ENCODE peak calls at places on chromosomes 12 and 14, in eight cellular contexts. One of them, this sample, is unnamed. For H3K36me3 and H4K20me1, the result is how much of the 10 kb centered on the place peaks cover.

GRCh38 chr12:31011746-31012567 is 61.7 kb upstream of the DDX11 start:
- DNase-seq in PC-3: no peak
- DNase-seq in neural progenitor cell: no peak
- DNase-seq in HCT116: no peak
- DNase-seq in H1: no peak
- DNase-seq in GM23338: no peak
- DNase-seq in HepG2: no peak
- DNase-seq in fibroblast of lung: no peak
- DNase-seq in this sample: peak

GRCh38 chr12:16606201-16606849 is 363 bp upstream of the LMO3 start:
- DNase-seq in PC-3: peak
- DNase-seq in neural progenitor cell: peak
- DNase-seq in HCT116: no peak
- DNase-seq in H1: no peak
- DNase-seq in GM23338: peak
- DNase-seq in HepG2: no peak
- DNase-seq in fibroblast of lung: peak
- DNase-seq in this sample: peak

GRCh38 chr12:5808956-5809355 is 136.1 kb downstream of the ANO2 start:
- DNase-seq in PC-3: peak
- DNase-seq in neural progenitor cell: no peak
- DNase-seq in HCT116: peak
- DNase-seq in H1: no peak
- DNase-seq in GM23338: no peak
- DNase-seq in HepG2: no peak
- DNase-seq in fibroblast of lung: peak
- DNase-seq in this sample: no peak

GRCh38 chr14:32711103-32711680 is 227.5 kb upstream of the NPAS3 start:
- DNase-seq in PC-3: peak
- DNase-seq in neural progenitor cell: peak
- DNase-seq in HCT116: peak
- DNase-seq in H1: no peak
- DNase-seq in GM23338: peak
- DNase-seq in HepG2: peak
- DNase-seq in fibroblast of lung: peak
- DNase-seq in this sample: peak

GRCh38 chr12:19666070-19666469 is 226.8 kb downstream of the AEBP2 start:
- DNase-seq in PC-3: no peak
- DNase-seq in neural progenitor cell: no peak
- DNase-seq in HCT116: no peak
- DNase-seq in H1: no peak
- DNase-seq in GM23338: no peak
- DNase-seq in HepG2: no peak
- DNase-seq in fibroblast of lung: no peak
- DNase-seq in this sample: no peak

GRCh38 chr14:35898217-35898775 is 72.2 kb downstream of the BRMS1L start:
- DNase-seq in PC-3: no peak
- DNase-seq in neural progenitor cell: peak
- DNase-seq in HCT116: no peak
- DNase-seq in H1: no peak
- DNase-seq in GM23338: peak
- DNase-seq in HepG2: no peak
- DNase-seq in fibroblast of lung: no peak
- DNase-seq in this sample: no peak

GRCh38 chr12:13046914-13047472 is 2.8 kb downstream of the FAM234B start:
- DNase-seq in PC-3: no peak
- DNase-seq in neural progenitor cell: no peak
- DNase-seq in HCT116: no peak
- DNase-seq in H1: no peak
- DNase-seq in GM23338: no peak
- DNase-seq in HepG2: no peak
- DNase-seq in fibroblast of lung: no peak
- DNase-seq in this sample: no peak

GRCh38 chr12:111868676-111869588 is 26.9 kb downstream of the MAPKAPK5 start:
- DNase-seq in PC-3: no peak
- DNase-seq in neural progenitor cell: peak
- DNase-seq in HCT116: no peak
- DNase-seq in H1: peak
- DNase-seq in GM23338: peak
- DNase-seq in HepG2: no peak
- DNase-seq in fibroblast of lung: no peak
- DNase-seq in this sample: no peak

GRCh38 chr14:68865542-68865941 is 72.7 kb upstream of the ZFP36L1 start:
- DNase-seq in PC-3: no peak
- DNase-seq in neural progenitor cell: no peak
- DNase-seq in HCT116: no peak
- DNase-seq in H1: no peak
- DNase-seq in GM23338: peak
- DNase-seq in HepG2: no peak
- DNase-seq in fibroblast of lung: no peak
- DNase-seq in this sample: peak

GRCh38 chr12:52529417-52529816 is 9.2 kb upstream of the KRT5 start:
- DNase-seq in PC-3: no peak
- DNase-seq in neural progenitor cell: no peak
- DNase-seq in HCT116: no peak
- DNase-seq in H1: no peak
- DNase-seq in GM23338: no peak
- DNase-seq in HepG2: no peak
- DNase-seq in fibroblast of lung: no peak
- DNase-seq in this sample: no peak

GRCh38 chr14:75879031-75879430 is 102.8 kb downstream of the TGFB3 start:
- DNase-seq in PC-3: peak
- DNase-seq in neural progenitor cell: no peak
- DNase-seq in HCT116: no peak
- DNase-seq in H1: no peak
- DNase-seq in GM23338: no peak
- DNase-seq in HepG2: no peak
- DNase-seq in fibroblast of lung: peak
- DNase-seq in this sample: no peak

GRCh38 chr12:57044856-57045255 is 5.1 kb downstream of the MYO1A start:
- DNase-seq in PC-3: no peak
- DNase-seq in neural progenitor cell: no peak
- DNase-seq in HCT116: no peak
- DNase-seq in H1: no peak
- DNase-seq in GM23338: no peak
- DNase-seq in HepG2: no peak
- DNase-seq in fibroblast of lung: no peak
- DNase-seq in this sample: no peak

GRCh38 chr12:18578191-18578590 is 159.6 kb downstream of the PLCZ1 start:
- DNase-seq in PC-3: peak
- DNase-seq in neural progenitor cell: no peak
- DNase-seq in HCT116: no peak
- DNase-seq in H1: no peak
- DNase-seq in GM23338: no peak
- DNase-seq in HepG2: no peak
- DNase-seq in fibroblast of lung: peak
- DNase-seq in this sample: no peak

GRCh38 chr14:59427653-59428578 is 37.3 kb downstream of the GPR135 start:
- DNase-seq in PC-3: no peak
- DNase-seq in neural progenitor cell: no peak
- DNase-seq in HCT116: no peak
- DNase-seq in H1: no peak
- DNase-seq in GM23338: no peak
- DNase-seq in HepG2: no peak
- DNase-seq in fibroblast of lung: peak
- DNase-seq in this sample: no peak

GRCh38 chr14:101101456-101102056 is 198.0 kb upstream of the RTL1 start:
- DNase-seq in PC-3: peak
- DNase-seq in neural progenitor cell: no peak
- DNase-seq in HCT116: no peak
- DNase-seq in H1: no peak
- DNase-seq in GM23338: no peak
- DNase-seq in HepG2: no peak
- DNase-seq in fibroblast of lung: no peak
- DNase-seq in this sample: no peak

GRCh38 chr14:55285048-55285652 is 13.9 kb downstream of the FBXO34 start:
- DNase-seq in PC-3: no peak
- DNase-seq in neural progenitor cell: no peak
- DNase-seq in HCT116: no peak
- DNase-seq in H1: no peak
- DNase-seq in GM23338: no peak
- DNase-seq in HepG2: no peak
- DNase-seq in fibroblast of lung: no peak
- DNase-seq in this sample: no peak

GRCh38 chr14:79840068-79840467 is 371.2 kb downstream of the DIO2 start:
- DNase-seq in PC-3: no peak
- DNase-seq in neural progenitor cell: no peak
- DNase-seq in HCT116: no peak
- DNase-seq in H1: no peak
- DNase-seq in GM23338: no peak
- DNase-seq in HepG2: no peak
- DNase-seq in fibroblast of lung: no peak
- DNase-seq in this sample: no peak

DNA sequence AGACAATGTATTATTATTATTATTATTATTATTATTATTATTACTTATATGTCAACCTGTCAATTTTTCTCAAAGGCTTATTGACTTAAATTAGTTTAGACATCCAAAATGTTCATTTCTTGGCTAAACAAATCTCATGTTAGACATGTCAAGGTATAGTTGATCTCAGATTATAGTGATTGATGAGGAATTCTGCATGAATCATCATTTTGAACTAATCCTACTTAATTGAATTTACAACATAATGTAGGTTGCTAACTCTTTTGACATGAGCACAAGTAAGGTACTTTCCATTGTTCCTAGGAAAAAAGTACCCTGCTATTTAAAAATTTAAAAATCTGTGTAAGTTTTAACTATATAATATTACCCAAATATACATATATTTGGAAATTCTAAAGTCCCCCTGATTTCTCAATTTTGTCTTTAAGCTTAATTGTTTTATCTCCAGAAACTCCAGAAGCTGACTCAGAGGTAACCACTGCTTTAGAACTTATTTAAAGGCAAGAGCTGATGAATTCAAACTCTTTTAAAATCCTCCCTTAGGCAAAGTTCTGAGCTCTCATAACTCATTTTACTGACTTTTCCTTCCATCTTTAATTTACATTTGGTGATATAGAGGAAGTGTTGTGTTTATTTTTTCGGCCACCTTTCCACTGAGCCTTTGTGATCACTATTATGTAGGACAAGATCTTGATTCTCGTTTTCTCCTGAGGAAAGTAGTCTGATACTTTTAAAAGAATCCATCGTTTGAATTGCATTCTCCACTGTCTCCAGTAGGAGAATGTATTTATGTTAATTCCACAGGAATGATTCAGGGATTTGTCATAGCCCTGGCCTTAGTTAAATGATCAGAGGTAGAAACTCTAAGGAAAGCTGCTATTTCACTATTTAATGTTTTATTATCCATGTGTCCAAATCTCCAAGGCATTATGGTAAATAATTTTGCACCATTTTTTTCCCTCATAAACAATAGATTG is 1304.5 kb downstream of the AACS start:
- DNase-seq in PC-3: peak
- DNase-seq in neural progenitor cell: no peak
- DNase-seq in HCT116: no peak
- DNase-seq in H1: no peak
- DNase-seq in GM23338: peak
- DNase-seq in HepG2: no peak
- DNase-seq in fibroblast of lung: peak
- DNase-seq in this sample: no peak
- H3K36me3 ChIP-seq in PC-3: under half
- H3K36me3 ChIP-seq in neural progenitor cell: under half
- H3K36me3 ChIP-seq in HCT116: under half
- H3K36me3 ChIP-seq in H1: under half
- H3K36me3 ChIP-seq in GM23338: under half
- H3K36me3 ChIP-seq in HepG2: under half
- H3K36me3 ChIP-seq in fibroblast of lung: under half
- H3K36me3 ChIP-seq in this sample: under half

DNA sequence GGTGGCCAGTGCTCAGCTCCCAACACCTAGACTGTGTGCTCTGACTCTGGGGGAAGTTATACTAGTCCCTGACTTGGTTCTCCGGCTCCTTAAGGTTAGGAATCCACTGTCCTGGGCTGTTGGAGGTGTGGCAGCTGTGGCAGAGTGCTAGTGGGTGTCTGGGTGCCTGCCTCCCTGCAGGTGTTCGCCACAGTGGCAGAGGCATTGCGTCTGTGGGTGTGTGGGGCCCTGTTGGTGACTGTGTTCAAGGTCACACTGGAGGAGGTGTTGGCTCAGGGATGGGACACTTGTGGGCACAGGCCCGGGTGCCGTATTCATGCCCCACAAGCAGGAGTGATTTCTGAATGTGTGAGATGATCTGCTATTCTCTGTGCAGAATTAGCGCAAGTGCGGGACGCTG is 467.4 kb downstream of the TMEM121 start:
- DNase-seq in PC-3: no peak
- DNase-seq in neural progenitor cell: no peak
- DNase-seq in HCT116: no peak
- DNase-seq in H1: no peak
- DNase-seq in GM23338: no peak
- DNase-seq in HepG2: no peak
- DNase-seq in fibroblast of lung: no peak
- DNase-seq in this sample: no peak
- H4K20me1 ChIP-seq in PC-3: under half
- H4K20me1 ChIP-seq in neural progenitor cell: under half
- H4K20me1 ChIP-seq in HCT116: under half
- H4K20me1 ChIP-seq in H1: under half
- H4K20me1 ChIP-seq in GM23338: under half
- H4K20me1 ChIP-seq in HepG2: under half
- H4K20me1 ChIP-seq in fibroblast of lung: under half
- H4K20me1 ChIP-seq in this sample: under half

DNA sequence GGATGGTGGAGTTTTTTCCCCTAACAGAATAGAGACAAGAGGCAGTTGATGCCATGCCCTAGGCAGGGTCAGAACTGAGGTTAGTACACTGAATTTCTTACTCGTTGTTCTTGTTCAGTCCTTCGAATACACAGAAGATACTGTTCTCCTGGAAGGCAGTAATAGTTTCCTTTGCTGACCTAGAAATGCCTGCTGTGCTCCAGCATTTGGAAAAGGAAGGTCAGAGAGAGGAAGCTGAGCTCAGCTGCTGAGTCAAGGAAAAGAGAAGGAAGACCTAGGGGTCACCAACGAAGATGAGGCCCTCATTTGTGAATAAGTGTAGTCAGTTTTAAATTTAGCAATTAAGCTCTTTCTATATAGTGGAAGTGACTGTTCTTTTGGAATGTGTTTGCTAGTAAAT is 100.1 kb downstream of the CRADD start:
- DNase-seq in PC-3: peak
- DNase-seq in neural progenitor cell: no peak
- DNase-seq in HCT116: no peak
- DNase-seq in H1: no peak
- DNase-seq in GM23338: no peak
- DNase-seq in HepG2: no peak
- DNase-seq in fibroblast of lung: peak
- DNase-seq in this sample: no peak
- H3K27ac ChIP-seq in PC-3: peak
- H3K27ac ChIP-seq in neural progenitor cell: no peak
- H3K27ac ChIP-seq in HCT116: no peak
- H3K27ac ChIP-seq in H1: no peak
- H3K27ac ChIP-seq in GM23338: no peak
- H3K27ac ChIP-seq in HepG2: no peak
- H3K27ac ChIP-seq in fibroblast of lung: peak
- H3K27ac ChIP-seq in this sample: no peak

DNA sequence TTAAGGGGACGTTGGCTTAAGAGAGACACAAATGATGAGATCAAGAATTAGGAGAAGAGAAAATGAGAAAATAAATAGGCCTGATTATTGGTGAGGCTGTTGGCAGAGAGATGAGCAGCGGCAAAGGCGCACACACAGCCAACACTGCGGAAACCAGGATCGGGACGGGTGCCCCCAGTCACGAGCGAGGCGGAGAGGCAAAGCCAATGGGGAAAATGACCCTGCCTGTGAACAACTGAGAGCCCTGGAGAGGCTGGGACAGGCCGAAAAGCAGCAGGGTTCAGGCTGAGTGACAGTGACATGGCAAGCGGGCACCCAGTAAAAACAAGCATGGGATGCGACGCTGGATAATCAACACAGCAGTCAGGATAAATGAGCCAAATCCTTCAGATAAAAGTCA is 21.0 kb downstream of the SLC15A4 start:
- DNase-seq in PC-3: no peak
- DNase-seq in neural progenitor cell: no peak
- DNase-seq in HCT116: no peak
- DNase-seq in H1: no peak
- DNase-seq in GM23338: no peak
- DNase-seq in HepG2: no peak
- DNase-seq in fibroblast of lung: no peak
- DNase-seq in this sample: no peak
- H3K36me3 ChIP-seq in PC-3: half or more
- H3K36me3 ChIP-seq in neural progenitor cell: under half
- H3K36me3 ChIP-seq in HCT116: under half
- H3K36me3 ChIP-seq in H1: half or more
- H3K36me3 ChIP-seq in GM23338: under half
- H3K36me3 ChIP-seq in HepG2: under half
- H3K36me3 ChIP-seq in fibroblast of lung: under half
- H3K36me3 ChIP-seq in this sample: half or more